ENCODE peak calls at places on chromosome 15, in eight cellular contexts. U is GM23248, H is astrocyte, G is fibroblast of lung, O is HepG2, B is endothelial cell of umbilical vein, D is HCT116, L is neural progenitor cell. Y is an unnamed sample.

GRCh38 chr15:44813231-44813630 is 76.9 kb downstream of the TRIM69 start:
- DNase-seq in U (no peak), H (no peak), G (no peak), O (no peak), B (no peak), D (no peak), L (no peak), Y (no peak)

GRCh38 chr15:68749365-68750141 is 71.1 kb downstream of the ANP32A start:
- DNase-seq in U (peak; percentile 32), H (no peak), G (no peak), O (no peak), B (no peak), D (no peak), L (no peak), Y (no peak)

GRCh38 chr15:77778802-77779201 is 146.1 kb upstream of the LINGO1 start:
- DNase-seq in U (no peak), H (no peak), G (no peak), O (no peak), B (no peak), D (no peak), L (no peak), Y (no peak)

GRCh38 chr15:71093089-71094024 is 21.9 kb upstream of the THSD4 start:
- DNase-seq in U (peak; percentile 85), H (peak; percentile 90), G (peak; percentile 50), O (no peak), B (no peak), D (peak; percentile 74), L (no peak), Y (peak; percentile 31)

GRCh38 chr15:90838066-90838465 is 30.3 kb upstream of the FURIN start:
- DNase-seq in U (no peak), H (no peak), G (no peak), O (no peak), B (no peak), D (no peak), L (no peak), Y (no peak)

GRCh38 chr15:65811835-65812234 is 19.7 kb upstream of the DENND4A start:
- DNase-seq in U (no peak), H (no peak), G (no peak), O (no peak), B (no peak), D (no peak), L (no peak), Y (no peak)

GRCh38 chr15:33215941-33216872 is 21.7 kb upstream of the FMN1 start:
- DNase-seq in U (peak; percentile 55), H (no peak), G (peak; percentile 37), O (no peak), B (peak; percentile 31), D (no peak), L (peak; percentile 51), Y (peak; percentile 58)

GRCh38 chr15:51494411-51495314 is 127.9 kb downstream of the DMXL2 start:
- DNase-seq in U (peak; percentile 19), H (peak; percentile 59), G (peak; percentile 44), O (no peak), B (peak; percentile 61), D (no peak), L (no peak), Y (no peak)

GRCh38 chr15:31412824-31413223 is 86.2 kb downstream of the KLF13 start:
- DNase-seq in U (no peak), H (no peak), G (no peak), O (no peak), B (no peak), D (no peak), L (no peak), Y (no peak)

GRCh38 chr15:58593870-58594269 is 155.6 kb downstream of the ADAM10 start:
- DNase-seq in U (no peak), H (no peak), G (no peak), O (no peak), B (no peak), D (no peak), L (no peak), Y (no peak)

GRCh38 chr15:88878720-88879184 is 16.6 kb downstream of the HAPLN3 start:
- DNase-seq in U (peak; percentile 70), H (no peak), G (peak; percentile 43), O (peak; percentile 37), B (peak; percentile 39), D (no peak), L (peak; percentile 82), Y (peak; percentile 69)

GRCh38 chr15:83210619-83211018 is 3.0 kb upstream of the HDGFL3 start:
- DNase-seq in U (peak; percentile 75), H (peak; percentile 68), G (no peak), O (no peak), B (no peak), D (no peak), L (no peak), Y (peak; percentile 33)

GRCh38 chr15:60419752-60420151 is 22.0 kb upstream of the ANXA2 start:
- DNase-seq in U (peak; percentile 76), H (peak; percentile 70), G (peak; percentile 55), O (no peak), B (no peak), D (no peak), L (no peak), Y (no peak)

GRCh38 chr15:56815247-56815646 is 81.9 kb upstream of the ZNF280D start:
- DNase-seq in U (no peak), H (no peak), G (no peak), O (no peak), B (peak; percentile 75), D (peak; percentile 87), L (no peak), Y (no peak)

GRCh38 chr15:59723686-59724336 is 34.7 kb upstream of the BNIP2 start:
- DNase-seq in U (no peak), H (no peak), G (no peak), O (no peak), B (no peak), D (no peak), L (no peak), Y (no peak)

GRCh38 chr15:68599560-68600071 is 20.8 kb downstream of the CORO2B start:
- DNase-seq in U (peak; percentile 91), H (peak; percentile 77), G (peak; percentile 72), O (no peak), B (no peak), D (no peak), L (peak; percentile 91), Y (peak; percentile 50)

GRCh38 chr15:22262613-22263020 is 182.3 kb downstream of the OR4M2 start:
- DNase-seq in U (no peak), H (no peak), G (no peak), O (no peak), B (no peak), D (no peak), L (no peak), Y (no peak)

GRCh38 chr15:22263738-22264137 is 183.4 kb downstream of the OR4M2 start:
- DNase-seq in U (no peak), H (no peak), G (no peak), O (no peak), B (no peak), D (no peak), L (no peak), Y (no peak)

GRCh38 chr15:22265961-22266360 is 185.6 kb downstream of the OR4M2 start:
- DNase-seq in U (no peak), H (no peak), G (no peak), O (no peak), B (no peak), D (no peak), L (no peak), Y (no peak)

GRCh38 chr15:22265056-22265945 is 185.0 kb downstream of the OR4M2 start:
- DNase-seq in U (no peak), H (no peak), G (no peak), O (no peak), B (no peak), D (no peak), L (no peak), Y (no peak)

DNA sequence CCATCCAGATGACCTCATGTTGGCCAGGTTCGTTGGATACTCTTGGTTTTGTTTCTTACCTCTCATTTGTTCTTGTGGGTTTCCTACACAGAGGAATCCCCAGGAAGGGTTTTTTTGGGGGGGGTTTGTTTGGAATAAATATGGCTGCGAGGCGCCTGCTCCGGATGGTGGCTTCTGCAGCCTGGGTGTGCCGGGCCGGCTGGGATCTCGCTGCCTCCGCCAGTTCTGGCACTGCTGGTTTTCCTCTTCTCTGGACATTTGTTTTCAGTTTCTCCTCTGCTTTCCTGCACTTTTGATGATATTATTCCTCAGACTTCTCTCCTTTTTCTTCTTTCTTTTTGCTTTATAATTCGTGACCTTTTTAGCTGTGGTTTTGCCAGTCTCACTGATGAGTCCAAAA is 187.4 kb downstream of the OR4M2 start:
- DNase-seq in U (no peak), H (no peak), G (no peak), O (no peak), B (no peak), D (no peak), L (no peak), Y (no peak)
- H3K9me3 ChIP-seq in U (no peaks in the 10 kb centered on the region), H (peaks cover 15% of the 10 kb centered on the region), G (peaks cover 1% of the 10 kb centered on the region), O (no peaks in the 10 kb centered on the region), B (peaks cover 19% of the 10 kb centered on the region), D (peaks cover 36% of the 10 kb centered on the region), L (peaks cover 60% of the 10 kb centered on the region), Y (peaks cover 32% of the 10 kb centered on the region)

DNA sequence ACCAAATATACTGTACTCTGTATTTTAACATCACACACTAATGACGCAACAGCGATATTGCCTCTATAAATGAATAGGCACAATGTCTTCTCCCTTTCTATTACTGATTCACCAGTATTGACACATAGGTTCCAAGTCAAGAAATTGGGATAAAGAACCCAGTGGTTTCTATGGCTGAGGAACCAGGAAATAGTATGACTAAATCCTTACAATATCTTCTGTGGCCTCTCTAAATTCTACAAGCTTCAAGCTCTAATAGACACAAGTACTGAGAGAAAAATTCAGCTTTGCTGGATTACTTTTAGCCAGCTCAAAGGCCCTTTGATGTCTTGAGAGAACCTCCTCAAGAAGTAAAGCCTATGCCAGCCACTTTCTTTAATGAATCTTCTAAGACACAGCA is 162.5 kb downstream of the DPH6 start:
- DNase-seq in U (no peak), H (no peak), G (no peak), O (no peak), B (no peak), D (no peak), L (no peak), Y (no peak)
- TF ChIP-seq EZH2 in U (no peak), H (no peak), G (no peak), O (no peak), B (no peak), D (no peak), L (no peak), Y (no peak)

DNA sequence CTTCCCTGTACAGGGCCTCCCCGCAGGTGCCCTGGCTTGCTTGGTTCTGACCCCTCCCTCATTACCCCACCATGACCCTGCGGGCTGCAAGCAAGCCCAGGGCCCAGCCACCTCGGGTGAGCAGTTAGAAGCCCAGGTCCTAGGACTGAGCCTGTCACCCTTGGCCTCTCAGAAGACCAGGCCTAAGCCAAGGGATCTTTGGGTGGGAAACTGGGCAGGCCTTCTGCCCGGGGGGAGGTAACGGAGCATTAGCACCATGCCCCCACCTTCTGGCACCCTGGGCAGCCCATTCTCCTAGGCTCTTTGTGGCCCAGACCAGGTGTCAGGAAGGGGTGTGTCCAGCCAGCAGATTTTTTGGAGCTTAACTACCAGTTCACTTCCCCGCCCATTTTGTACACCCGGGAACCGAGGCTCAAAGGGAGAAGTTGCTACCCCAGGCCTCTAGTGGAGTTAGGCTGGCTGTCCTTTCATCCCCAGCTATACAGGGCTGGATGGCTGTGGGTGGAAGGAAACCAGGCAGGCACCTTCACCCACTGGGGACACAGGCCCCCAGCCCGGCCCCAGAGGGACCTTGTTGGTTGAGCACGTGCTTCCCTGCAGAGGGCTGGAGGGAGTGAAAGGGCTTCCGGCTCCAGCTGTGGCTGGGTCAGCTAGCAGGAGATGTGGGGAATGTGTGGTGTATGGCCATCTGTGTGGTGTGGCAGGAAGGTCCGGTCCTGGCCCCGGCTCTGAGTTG is 1.4 kb downstream of the CSK start:
- DNase-seq in U (peak; percentile 49), H (no peak), G (peak; percentile 26), O (no peak), B (peak; percentile 38), D (no peak), L (peak; percentile 49), Y (peak; percentile 51)
- H3K4me1 ChIP-seq in U (peaks cover 31% of the 10 kb centered on the region), H (peaks cover 41% of the 10 kb centered on the region), G (peaks cover 56% of the 10 kb centered on the region), O (peaks cover 69% of the 10 kb centered on the region), B (peaks cover 23% of the 10 kb centered on the region), D (peaks cover 35% of the 10 kb centered on the region), L (peaks cover 18% of the 10 kb centered on the region), Y (peaks cover 53% of the 10 kb centered on the region)

GRCh38 chr15:20386198-20386597 is 155.4 kb downstream of the GOLGA6L6 start:
- DNase-seq in U (no peak), H (no peak), G (no peak), O (no peak), B (no peak), D (no peak), L (no peak), Y (no peak)
- H3K9me3 ChIP-seq in U (peaks cover 10% of the 10 kb centered on the region), H (peaks cover 15% of the 10 kb centered on the region), G (no peaks in the 10 kb centered on the region), O (no peaks in the 10 kb centered on the region), B (peaks cover 22% of the 10 kb centered on the region), D (peaks cover 70% of the 10 kb centered on the region), L (peaks cover 80% of the 10 kb centered on the region), Y (peaks cover 33% of the 10 kb centered on the region)

Y was measured in hepatocyte.